ENCODE peak calls at places on chromosomes 6 and 20, in eight cellular contexts. L is PC-3, G is uterus, Q is HCT116, I is psoas muscle, V is adrenal gland, B is mammary epithelial cell, E is hepatocyte. W is an unnamed sample. For H3K27me3 and H3K4me1, the result is how much of the 10 kb centered on the place peaks cover.

GRCh38 chr6:170523256-170524187 is 29.6 kb downstream of the PSMB1 start:
- DNase-seq in L (no peak), G (no peak), Q (no peak), I (peak), V (no peak), B (no peak), E (no peak), W (no peak)

GRCh38 chr6:79536615-79536968 is 638 bp downstream of the LCA5 start:
- DNase-seq in L (peak), G (peak), Q (no peak), I (peak), V (peak), B (peak), E (peak), W (peak)

GRCh38 chr6:3650959-3651697 is 100.4 kb downstream of the PXDC1 start:
- DNase-seq in L (no peak), G (no peak), Q (no peak), I (no peak), V (no peak), B (no peak), E (peak), W (no peak)

GRCh38 chr6:70270287-70271005 is 32.4 kb downstream of the COL9A1 start:
- DNase-seq in L (peak), G (no peak), Q (no peak), I (no peak), V (no peak), B (no peak), E (no peak), W (no peak)

GRCh38 chr6:9523462-9523861 is 891.4 kb downstream of the TFAP2A start:
- DNase-seq in L (peak), G (no peak), Q (no peak), I (no peak), V (no peak), B (peak), E (peak), W (no peak)

GRCh38 chr6:160137989-160138835 is 16.6 kb downstream of the SLC22A1 start:
- DNase-seq in L (peak), G (peak), Q (peak), I (no peak), V (peak), B (peak), E (peak), W (peak)

GRCh38 chr6:56101141-56101553 is 146.2 kb downstream of the COL21A1 start:
- DNase-seq in L (peak), G (no peak), Q (peak), I (no peak), V (no peak), B (peak), E (peak), W (no peak)

GRCh38 chr6:1519597-1519996 is 90.1 kb upstream of the FOXC1 start:
- DNase-seq in L (no peak), G (no peak), Q (no peak), I (no peak), V (no peak), B (no peak), E (no peak), W (no peak)

GRCh38 chr6:150403458-150404245 is 34.8 kb downstream of the IYD start:
- DNase-seq in L (peak), G (no peak), Q (no peak), I (no peak), V (peak), B (peak), E (peak), W (no peak)

GRCh38 chr6:85186546-85187170 is 263.2 kb upstream of the NT5E start:
- DNase-seq in L (peak), G (no peak), Q (no peak), I (no peak), V (no peak), B (peak), E (no peak), W (no peak)

GRCh38 chr20:35981969-35982368 is 13.6 kb downstream of the CNBD2 start:
- DNase-seq in L (no peak), G (no peak), Q (no peak), I (no peak), V (no peak), B (no peak), E (no peak), W (no peak)

GRCh38 chr6:48560408-48560807 is 449.4 kb upstream of the PTCHD4 start:
- DNase-seq in L (peak), G (no peak), Q (no peak), I (no peak), V (no peak), B (peak), E (peak), W (no peak)

GRCh38 chr20:47487175-47487917 is 14.3 kb upstream of the NCOA3 start:
- DNase-seq in L (no peak), G (no peak), Q (no peak), I (no peak), V (no peak), B (peak), E (no peak), W (no peak)

GRCh38 chr6:71621918-71622519 is 264.3 kb upstream of the RIMS1 start:
- DNase-seq in L (peak), G (no peak), Q (peak), I (no peak), V (no peak), B (no peak), E (peak), W (no peak)

GRCh38 chr20:44054118-44054517 is 132.9 kb downstream of the JPH2 start:
- DNase-seq in L (no peak), G (no peak), Q (no peak), I (peak), V (no peak), B (no peak), E (no peak), W (no peak)

DNA sequence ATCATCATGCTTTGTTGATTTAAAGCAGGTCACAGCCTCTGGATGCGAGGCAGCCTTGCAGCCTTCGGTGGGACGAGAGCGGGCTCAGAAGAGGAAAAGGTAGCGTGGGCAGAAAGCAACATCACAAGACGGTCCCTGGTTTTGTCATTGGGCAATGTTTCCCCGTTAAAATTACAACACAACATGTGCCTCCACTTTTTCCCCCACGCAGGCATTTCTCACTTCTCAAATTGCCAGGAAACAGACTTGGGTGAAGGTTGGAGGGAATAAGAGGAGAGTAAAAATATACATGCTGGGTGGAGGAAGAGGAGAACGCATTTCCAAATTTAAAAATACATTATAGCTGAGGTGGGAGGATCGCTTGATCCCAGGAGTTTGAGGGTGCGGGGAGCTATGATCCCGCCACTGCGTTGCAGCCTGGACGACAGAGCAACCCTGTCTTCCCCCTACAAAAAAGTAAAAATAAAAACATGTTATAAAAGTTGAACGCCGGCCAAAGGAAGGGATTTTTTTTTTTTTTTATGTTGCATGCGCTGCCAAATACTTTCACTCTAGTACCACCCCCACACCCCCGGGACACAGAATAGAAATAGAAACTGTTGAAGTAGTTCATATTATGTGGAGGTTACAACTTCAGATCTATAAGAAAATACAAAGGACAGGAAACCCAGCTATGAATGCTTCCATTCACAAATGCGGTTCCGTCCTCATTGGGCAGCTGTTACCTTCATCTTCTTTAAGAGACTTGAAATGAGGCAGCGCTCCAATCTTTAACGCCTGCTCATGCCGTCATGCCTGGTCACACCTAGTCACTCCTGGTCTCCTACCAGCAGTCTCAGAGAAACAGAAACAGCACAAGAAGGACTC is 13.8 kb upstream of the NAA20 start:
- DNase-seq in L (no peak), G (peak), Q (no peak), I (no peak), V (no peak), B (peak), E (no peak), W (no peak)
- H3K4me3 ChIP-seq in L (no peak), G (peak), Q (no peak), I (peak), V (no peak), B (no peak), E (no peak), W (no peak)

GRCh38 chr6:136922680-136922996 is 537 bp downstream of the SLC35D3 start:
- DNase-seq in L (no peak), G (no peak), Q (no peak), I (no peak), V (no peak), B (peak), E (no peak), W (no peak)

GRCh38 chr6:136920858-136921520 is 1.1 kb upstream of the SLC35D3 start:
- DNase-seq in L (no peak), G (no peak), Q (no peak), I (no peak), V (no peak), B (peak), E (peak), W (no peak)

GRCh38 chr6:136921521-136921935 is 573 bp upstream of the SLC35D3 start:
- DNase-seq in L (no peak), G (no peak), Q (no peak), I (no peak), V (no peak), B (no peak), E (peak), W (no peak)

GRCh38 chr6:136921936-136922679 is at the start of gene SLC35D3:
- DNase-seq in L (no peak), G (no peak), Q (no peak), I (peak), V (peak), B (no peak), E (peak), W (no peak)

GRCh38 chr6:136920216-136920857 is 1.8 kb upstream of the SLC35D3 start:
- DNase-seq in L (no peak), G (no peak), Q (no peak), I (no peak), V (no peak), B (no peak), E (no peak), W (no peak)
- H3K27me3 ChIP-seq in L (under half), G (under half), Q (under half), I (half or more), V (under half), B (under half), E (half or more), W (under half)

GRCh38 chr20:49695830-49696229 is 17.8 kb downstream of the B4GALT5 start:
- DNase-seq in L (no peak), G (no peak), Q (no peak), I (no peak), V (no peak), B (no peak), E (no peak), W (no peak)

GRCh38 chr20:49696594-49696993 is 17.1 kb downstream of the B4GALT5 start:
- DNase-seq in L (no peak), G (no peak), Q (no peak), I (no peak), V (no peak), B (peak), E (no peak), W (no peak)

GRCh38 chr20:49698477-49698876 is 15.2 kb downstream of the B4GALT5 start:
- DNase-seq in L (no peak), G (no peak), Q (no peak), I (no peak), V (no peak), B (no peak), E (no peak), W (no peak)

GRCh38 chr20:49699200-49699992 is 14.3 kb downstream of the B4GALT5 start:
- DNase-seq in L (peak), G (no peak), Q (no peak), I (no peak), V (no peak), B (peak), E (peak), W (no peak)

GRCh38 chr20:49697071-49697470 is 16.6 kb downstream of the B4GALT5 start:
- DNase-seq in L (no peak), G (no peak), Q (no peak), I (no peak), V (no peak), B (no peak), E (peak), W (no peak)
- H3K4me1 ChIP-seq in L (half or more), G (under half), Q (half or more), I (half or more), V (half or more), B (half or more), E (under half), W (under half)

DNA sequence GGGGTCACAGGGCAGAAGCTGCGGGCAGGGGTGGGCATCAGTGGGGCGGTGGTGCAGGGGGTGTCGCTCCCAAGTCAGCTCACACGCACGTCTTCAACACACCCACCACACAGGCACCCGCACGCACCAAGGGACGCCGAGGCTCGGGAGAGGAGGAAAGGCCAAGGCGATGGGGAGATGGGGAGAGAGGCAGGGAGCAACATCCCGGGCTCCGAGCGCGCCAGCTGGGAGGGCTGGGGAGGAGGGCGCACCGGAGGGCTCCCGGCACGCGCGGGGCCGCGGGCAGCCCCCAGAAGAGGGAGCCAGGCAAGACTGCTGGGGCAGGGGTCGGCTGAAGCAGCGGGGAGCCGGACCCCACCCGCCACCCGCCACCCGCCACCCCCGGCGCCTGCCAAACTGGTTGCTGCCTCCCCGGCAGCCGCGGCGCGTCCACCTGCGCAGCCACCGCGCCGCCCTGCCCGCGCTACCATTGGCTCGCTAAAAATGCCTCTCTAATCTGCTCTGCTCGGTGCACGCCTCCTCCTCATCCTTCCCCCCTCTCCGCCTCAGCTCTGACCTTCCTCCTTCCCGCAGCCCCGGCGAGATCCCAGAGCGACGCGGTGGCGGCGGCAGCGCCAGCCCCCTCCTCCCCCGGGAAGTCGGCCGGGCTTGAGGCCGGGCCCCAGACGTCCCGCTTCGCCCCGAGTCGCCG is at the start of gene PACSIN1:
- DNase-seq in L (peak), G (no peak), Q (no peak), I (no peak), V (peak), B (no peak), E (peak), W (no peak)
- H3K4me3 ChIP-seq in L (peak), G (peak), Q (peak), I (peak), V (no peak), B (no peak), E (peak), W (no peak)

GRCh38 chr20:61240814-61241213 is 11.2 kb upstream of the CDH4 start:
- DNase-seq in L (no peak), G (no peak), Q (no peak), I (no peak), V (no peak), B (no peak), E (no peak), W (no peak)

GRCh38 chr20:61251529-61252393 is at the start of gene CDH4:
- DNase-seq in L (no peak), G (no peak), Q (no peak), I (no peak), V (no peak), B (peak), E (peak), W (no peak)

GRCh38 chr20:61249626-61250025 is 2.4 kb upstream of the CDH4 start:
- DNase-seq in L (no peak), G (no peak), Q (no peak), I (no peak), V (no peak), B (no peak), E (no peak), W (no peak)

GRCh38 chr20:61244213-61244612 is 7.8 kb upstream of the CDH4 start:
- DNase-seq in L (no peak), G (no peak), Q (no peak), I (no peak), V (no peak), B (no peak), E (no peak), W (no peak)

GRCh38 chr20:61246269-61246668 is 5.8 kb upstream of the CDH4 start:
- DNase-seq in L (no peak), G (no peak), Q (no peak), I (no peak), V (no peak), B (no peak), E (no peak), W (no peak)
- H3K27me3 ChIP-seq in L (under half), G (under half), Q (under half), I (under half), V (under half), B (under half), E (half or more), W (under half)

GRCh38 chr20:63778857-63779256 is 39.3 kb downstream of the SLC2A4RG start:
- DNase-seq in L (no peak), G (no peak), Q (no peak), I (no peak), V (no peak), B (no peak), E (no peak), W (no peak)

GRCh38 chr20:63782521-63782971 is 43.0 kb downstream of the SLC2A4RG start:
- DNase-seq in L (no peak), G (no peak), Q (no peak), I (no peak), V (no peak), B (no peak), E (no peak), W (no peak)

GRCh38 chr20:63782051-63782471 is 42.5 kb downstream of the SLC2A4RG start:
- DNase-seq in L (peak), G (no peak), Q (peak), I (no peak), V (no peak), B (no peak), E (no peak), W (no peak)

GRCh38 chr20:63783970-63784369 is 44.4 kb downstream of the SLC2A4RG start:
- DNase-seq in L (no peak), G (no peak), Q (no peak), I (no peak), V (no peak), B (no peak), E (no peak), W (no peak)

DNA sequence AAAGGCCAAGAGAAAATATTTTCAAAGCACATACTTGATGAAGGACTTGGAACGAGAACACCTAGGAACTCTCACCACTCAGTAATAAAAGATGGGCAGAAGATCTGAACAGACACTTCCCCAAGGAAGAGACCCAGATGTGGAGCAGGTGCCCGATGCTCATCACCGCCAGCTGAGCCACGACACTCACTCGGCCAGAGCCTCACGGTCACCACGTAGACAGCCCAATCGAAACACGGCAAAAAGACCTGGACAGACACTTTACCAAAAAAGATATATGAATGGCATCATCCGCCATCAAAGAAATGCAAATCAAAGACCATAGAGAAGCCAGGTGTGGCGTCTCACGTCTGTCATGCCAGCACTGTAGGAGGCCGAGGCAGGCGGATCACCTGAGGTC is 41.6 kb downstream of the SLC2A4RG start:
- DNase-seq in L (no peak), G (no peak), Q (no peak), I (no peak), V (no peak), B (no peak), E (no peak), W (no peak)
- H3K4me1 ChIP-seq in L (under half), G (under half), Q (under half), I (under half), V (under half), B (under half), E (under half), W (under half)

GRCh38 chr6:154448448-154449096 is 61.9 kb downstream of the CNKSR3 start:
- DNase-seq in L (no peak), G (peak), Q (no peak), I (no peak), V (no peak), B (no peak), E (peak), W (no peak)
- H3K4me3 ChIP-seq in L (no peak), G (no peak), Q (no peak), I (no peak), V (no peak), B (no peak), E (no peak), W (no peak)

GRCh38 chr6:30100154-30100553 is 12.7 kb downstream of the TRIM31 start:
- DNase-seq in L (no peak), G (no peak), Q (no peak), I (no peak), V (no peak), B (no peak), E (no peak), W (no peak)
- H3K27me3 ChIP-seq in L (under half), G (under half), Q (under half), I (half or more), V (under half), B (under half), E (under half), W (under half)

W was measured in lung.